ENCODE peak calls at places on chromosomes 7 and 10, in eight cellular contexts. C, R, F, K, E, L, Z and D are unnamed samples. For H3K4me1 and H3K9me3, the result is how much of the 10 kb centered on the place peaks cover.

GRCh38 chr7:45890902-45891461 is 2.7 kb downstream of the IGFBP1 start:
- DNase-seq in K (no peak), R (no peak), E (no peak), C (no peak), F (peak), L (peak), Z (peak), D (no peak)

GRCh38 chr10:124619195-124619594 is 125.0 kb downstream of the FAM53B start:
- DNase-seq in Z (no peak), L (no peak), E (no peak), C (no peak), K (peak), R (peak), F (peak), D (no peak)

GRCh38 chr7:55250313-55250712 is 114.8 kb upstream of the LANCL2 start:
- DNase-seq in E (no peak), L (peak), C (no peak), Z (no peak), R (peak), K (peak), F (peak), D (no peak)

GRCh38 chr7:91880016-91880412 is 488 bp downstream of the MTERF1 start:
- DNase-seq in K (no peak), L (no peak), C (no peak), E (no peak), F (no peak), Z (no peak), R (no peak), D (no peak)

GRCh38 chr7:722847-723246 is 3.7 kb upstream of the DNAAF5 start:
- DNase-seq in Z (no peak), K (peak), F (no peak), E (no peak), L (no peak), C (no peak), R (no peak), D (no peak)

GRCh38 chr7:519429-519973 is at the start of gene PDGFA:
- DNase-seq in K (no peak), L (no peak), F (peak), E (peak), C (no peak), R (peak), Z (no peak), D (no peak)

GRCh38 chr10:87500646-87501048 is 4.0 kb upstream of the MINPP1 start:
- DNase-seq in K (peak), E (no peak), F (no peak), R (peak), L (no peak), C (no peak), Z (no peak), D (no peak)

GRCh38 chr10:48779546-48780152 is 95.0 kb downstream of the WDFY4 start:
- DNase-seq in L (no peak), F (no peak), R (no peak), E (no peak), K (peak), Z (no peak), C (no peak), D (no peak)

GRCh38 chr7:15197359-15197977 is 294.9 kb upstream of the DGKB start:
- DNase-seq in K (no peak), F (no peak), L (no peak), R (no peak), C (no peak), Z (no peak), E (no peak), D (no peak)

GRCh38 chr7:14009453-14010418 is 20.3 kb upstream of the ETV1 start:
- DNase-seq in R (no peak), K (no peak), Z (no peak), F (no peak), C (no peak), E (no peak), L (no peak), D (no peak)

GRCh38 chr7:40298421-40298820 is 163.6 kb downstream of the SUGCT start:
- DNase-seq in F (peak), Z (no peak), R (no peak), L (no peak), K (no peak), E (no peak), C (no peak), D (no peak)

GRCh38 chr10:35424680-35425285 is 88.5 kb downstream of the CCNY start:
- DNase-seq in K (no peak), L (no peak), F (peak), E (no peak), R (peak), C (peak), Z (no peak), D (no peak)

DNA sequence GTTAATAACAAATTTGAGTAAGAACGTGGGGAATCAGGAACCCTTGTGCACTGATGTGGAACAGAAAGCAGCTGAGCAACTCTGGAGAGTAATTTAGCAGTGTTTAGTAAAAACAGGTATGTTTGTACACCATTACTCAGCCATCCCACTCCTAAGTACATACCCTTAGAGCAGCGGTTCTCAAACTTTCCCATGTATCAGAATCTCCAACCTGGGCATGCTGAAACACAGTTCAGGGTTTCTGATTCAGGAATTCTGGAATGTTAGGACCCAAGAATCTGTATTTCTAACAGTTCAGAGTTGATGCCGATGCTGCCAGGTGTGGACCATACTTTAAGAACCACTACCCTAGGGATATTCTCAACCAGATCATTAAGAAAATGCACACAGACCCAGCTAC is 5.1 kb downstream of the SGMS1 start:
- DNase-seq in C (no peak), E (no peak), R (no peak), K (no peak), Z (no peak), F (no peak), L (no peak), D (no peak)
- H3K4me1 ChIP-seq in C (under half), E (under half), R (half or more), K (under half), Z (under half), F (under half), L (under half), D (half or more)

DNA sequence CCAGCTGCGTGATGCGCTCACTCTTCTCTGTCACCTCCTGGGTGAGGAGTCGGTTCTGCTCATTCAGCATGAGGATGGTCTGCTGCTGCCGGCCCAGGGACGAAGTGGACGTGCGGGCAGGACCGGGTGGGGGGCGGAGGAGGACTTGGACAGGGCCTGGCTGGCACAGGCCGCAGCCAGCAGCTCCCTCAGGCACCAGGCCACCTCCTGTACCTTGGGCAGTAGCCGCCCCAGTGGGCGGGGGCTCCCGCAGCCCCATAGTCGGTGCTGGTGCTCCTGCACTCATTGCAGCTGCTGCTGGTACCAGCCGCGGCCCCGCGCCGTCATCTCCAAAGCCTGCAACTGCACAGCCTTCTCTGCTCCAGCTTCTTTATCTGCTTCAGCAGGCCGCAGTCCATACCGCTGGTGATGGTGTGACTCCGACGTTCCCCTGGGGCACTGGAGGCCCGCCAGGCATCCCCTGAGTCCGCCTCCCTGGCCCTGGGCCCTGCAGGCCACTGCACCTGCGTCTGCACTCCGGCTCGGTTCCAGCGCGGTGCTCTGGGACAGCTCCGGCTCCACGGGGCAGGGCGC is 884.9 kb upstream of the ZNF722 start:
- DNase-seq in E (no peak), R (no peak), K (no peak), Z (no peak), L (no peak), F (no peak), C (no peak), D (no peak)
- H3K9me3 ChIP-seq in E (under half), R (under half), K (under half), Z (under half), L (under half), F (under half), C (under half), D (under half)

GRCh38 chr7:106017657-106018056 is 54.6 kb downstream of the CDHR3 start:
- DNase-seq in C (no peak), E (no peak), Z (no peak), F (no peak), K (no peak), R (no peak), L (no peak), D (no peak)

GRCh38 chr7:106021211-106022067 is 58.4 kb downstream of the CDHR3 start:
- DNase-seq in E (no peak), Z (no peak), C (no peak), R (no peak), F (no peak), K (no peak), L (no peak), D (no peak)

GRCh38 chr7:106016331-106016730 is 53.3 kb downstream of the CDHR3 start:
- DNase-seq in L (no peak), Z (no peak), F (no peak), E (no peak), K (no peak), R (no peak), C (no peak), D (no peak)

GRCh38 chr7:106015586-106016218 is 52.6 kb downstream of the CDHR3 start:
- DNase-seq in F (no peak), R (no peak), E (no peak), Z (no peak), L (no peak), C (no peak), K (no peak), D (no peak)

DNA sequence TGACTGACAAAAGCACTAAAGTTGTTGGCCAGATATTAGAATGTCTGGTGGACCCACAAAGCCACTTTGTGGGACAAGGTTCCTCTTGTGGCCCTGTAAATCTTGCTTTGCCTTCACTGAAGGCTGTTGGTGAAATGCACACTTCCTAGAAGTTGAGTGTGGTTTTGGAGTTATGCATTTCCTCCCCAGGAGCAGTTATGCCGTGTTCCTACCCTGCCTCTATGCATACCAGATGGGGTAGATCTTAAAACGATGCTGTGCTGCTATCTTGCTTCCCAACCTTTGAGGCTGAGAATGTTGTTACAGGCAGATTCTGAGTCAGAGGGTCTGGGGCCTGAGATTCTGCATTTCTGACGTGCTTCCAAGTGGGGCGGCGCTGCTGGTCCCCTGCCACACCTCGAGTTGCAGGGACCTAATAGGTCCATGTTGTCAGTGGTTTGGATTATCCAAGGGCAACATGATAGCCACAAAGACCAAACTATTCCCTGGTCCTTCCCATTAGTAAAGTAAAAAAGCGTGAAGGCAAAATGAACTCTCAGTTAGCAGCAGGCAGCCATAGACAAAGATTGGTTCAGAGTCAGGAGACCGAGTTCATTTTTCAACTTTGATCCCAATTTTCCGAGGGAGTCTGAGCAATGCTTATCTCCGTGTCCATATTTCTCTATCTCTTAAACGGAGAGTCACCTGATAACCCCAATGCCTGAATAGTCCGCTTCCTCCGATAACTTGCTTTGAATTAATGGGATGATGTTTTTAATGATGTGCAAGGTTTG is 55.7 kb downstream of the CDHR3 start:
- DNase-seq in C (no peak), K (no peak), R (no peak), E (no peak), Z (no peak), F (no peak), L (no peak), D (no peak)
- H3K4me1 ChIP-seq in C (under half), K (under half), R (under half), E (under half), Z (half or more), F (under half), L (under half), D (half or more)

GRCh38 chr7:157791666-157792065 is 454.9 kb downstream of the DNAJB6 start:
- DNase-seq in K (no peak), R (no peak), E (no peak), Z (no peak), F (no peak), L (no peak), C (no peak), D (no peak)
- H3K9me3 ChIP-seq in K (under half), R (under half), E (under half), Z (under half), F (under half), L (under half), C (under half), D (under half)